ENCODE peak calls at places on chromosomes 11 and 22, in nine cellular contexts. A is amniotic stem cell; C is mucosa of descending colon; Z is astrocyte of the spinal cord; N is mammary epithelial cell; R is naive thymus-derived CD8-positive, alpha-beta T cell; G is T47D; X is kidney; J is neural crest cell. K is an unnamed sample.

GRCh38 chr11:122516686-122517085 is 138.8 kb upstream of the UBASH3B start:
- DNase-seq in A (no peak), C (no peak), Z (no peak), N (no peak), R (no peak), G (no peak), X (no peak), J (no peak), K (no peak)

GRCh38 chr11:125886997-125887372 is 483 bp upstream of the HYLS1 start:
- DNase-seq in A (no peak), C (peak; percentile 66), Z (no peak), N (peak; percentile 66), R (no peak), G (peak; percentile 82), X (peak; percentile 85), J (no peak), K (no peak)

GRCh38 chr11:100525635-100526034 is 161.5 kb upstream of the ARHGAP42 start:
- DNase-seq in A (no peak), C (no peak), Z (no peak), N (peak; percentile 3), R (no peak), G (peak; percentile 20), X (no peak), J (no peak), K (no peak)

GRCh38 chr11:133918606-133919260 is 38.0 kb downstream of the IGSF9B start:
- DNase-seq in A (no peak), C (no peak), Z (no peak), N (no peak), R (no peak), G (no peak), X (peak; percentile 65), J (no peak), K (no peak)

GRCh38 chr11:7014118-7014517 is 6.0 kb downstream of the ZNF214 start:
- DNase-seq in A (no peak), C (no peak), Z (no peak), N (no peak), R (no peak), G (no peak), X (no peak), J (no peak), K (no peak)

GRCh38 chr11:446886-447285 is 3.2 kb upstream of the PTDSS2 start:
- DNase-seq in A (no peak), C (peak; percentile 64), Z (no peak), N (peak; percentile 60), R (no peak), G (no peak), X (peak; percentile 82), J (no peak), K (no peak)

GRCh38 chr22:31496735-31497146 is 405 bp downstream of the SFI1 start:
- DNase-seq in A (no peak), C (no peak), Z (peak; percentile 12), N (no peak), R (no peak), G (peak; percentile 36), X (peak; percentile 82), J (no peak), K (no peak)

GRCh38 chr22:45585437-45585755 is 82.7 kb downstream of the FBLN1 start:
- DNase-seq in A (no peak), C (no peak), Z (peak; percentile 53), N (no peak), R (no peak), G (no peak), X (peak; percentile 78), J (no peak), K (no peak)

GRCh38 chr11:45092901-45093760 is 53.3 kb upstream of the PRDM11 start:
- DNase-seq in A (no peak), C (no peak), Z (peak; percentile 51), N (peak; percentile 17), R (peak; percentile 39), G (no peak), X (peak; percentile 38), J (no peak), K (no peak)

GRCh38 chr22:36395061-36395849 is 7.5 kb upstream of the MYH9 start:
- DNase-seq in A (no peak), C (peak; percentile 61), Z (no peak), N (peak; percentile 57), R (no peak), G (peak; percentile 79), X (no peak), J (no peak), K (no peak)